ENCODE peak calls at places on chromosomes 1 and 21, in five cellular contexts. Q is thoracic aorta, V is T-helper 2 cell, G is germinal center, F is amygdala. R is an unnamed sample.

GRCh38 chr1:21329209-21329844 is 39.1 kb upstream of the ECE1 start:
- DNase-seq in Q (no peak), V (no peak), G (peak), F (no peak), R (no peak)

GRCh38 chr1:6802454-6802853 is 17.2 kb downstream of the CAMTA1 start:
- DNase-seq in Q (no peak), V (no peak), G (no peak), F (no peak), R (no peak)

GRCh38 chr1:55402676-55403464 is 187.7 kb upstream of the USP24 start:
- DNase-seq in Q (no peak), V (no peak), G (no peak), F (no peak), R (no peak)

GRCh38 chr1:186255286-186255685 is 119.8 kb downstream of the TPR start:
- DNase-seq in Q (no peak), V (no peak), G (no peak), F (no peak), R (peak)

GRCh38 chr1:214086945-214087344 is 99.2 kb downstream of the PROX1 start:
- DNase-seq in Q (no peak), V (no peak), G (no peak), F (no peak), R (no peak)

GRCh38 chr1:185652348-185652747 is 81.8 kb upstream of the HMCN1 start:
- DNase-seq in Q (no peak), V (no peak), G (no peak), F (no peak), R (peak)

GRCh38 chr1:6783221-6783620 is 2.0 kb upstream of the CAMTA1 start:
- DNase-seq in Q (no peak), V (no peak), G (no peak), F (no peak), R (no peak)

GRCh38 chr1:67893126-67893495 is 59.8 kb upstream of the GNG12 start:
- DNase-seq in Q (no peak), V (no peak), G (no peak), F (no peak), R (no peak)

GRCh38 chr1:7432102-7432895 is 338.8 kb upstream of the VAMP3 start:
- DNase-seq in Q (no peak), V (no peak), G (no peak), F (no peak), R (no peak)

GRCh38 chr1:32303997-32304622 is 12.2 kb downstream of the HDAC1 start:
- DNase-seq in Q (no peak), V (no peak), G (no peak), F (no peak), R (no peak)

GRCh38 chr1:39689635-39690034 is 1.6 kb downstream of the HPCAL4 start:
- DNase-seq in Q (no peak), V (no peak), G (no peak), F (no peak), R (peak)

GRCh38 chr1:246567258-246568235 is 1.3 kb downstream of the CNST start:
- DNase-seq in Q (no peak), V (no peak), G (no peak), F (no peak), R (peak)

GRCh38 chr1:2972879-2973575 is 48.2 kb upstream of the ACTRT2 start:
- DNase-seq in Q (no peak), V (no peak), G (no peak), F (no peak), R (no peak)

GRCh38 chr1:3078421-3078820 is 9.4 kb downstream of the PRDM16 start:
- DNase-seq in Q (no peak), V (no peak), G (no peak), F (peak), R (no peak)

GRCh38 chr1:96792220-96792619 is 70.6 kb downstream of the PTBP2 start:
- DNase-seq in Q (no peak), V (no peak), G (no peak), F (no peak), R (no peak)

GRCh38 chr1:5986018-5986417 is 6.2 kb downstream of the NPHP4 start:
- DNase-seq in Q (no peak), V (no peak), G (no peak), F (no peak), R (no peak)

GRCh38 chr1:240189386-240189989 is 97.8 kb downstream of the FMN2 start:
- DNase-seq in Q (no peak), V (no peak), G (peak), F (no peak), R (peak)

GRCh38 chr21:44571844-44572782 is 1.4 kb upstream of the KRTAP10-4 start:
- DNase-seq in Q (no peak), V (no peak), G (no peak), F (no peak), R (no peak)

GRCh38 chr1:43185021-43185420 is 12.9 kb downstream of the CFAP57 start:
- DNase-seq in Q (no peak), V (no peak), G (no peak), F (no peak), R (no peak)

GRCh38 chr1:172373864-172374263 is 46.6 kb upstream of the C1orf105 start:
- DNase-seq in Q (no peak), V (no peak), G (no peak), F (no peak), R (no peak)

GRCh38 chr1:94796269-94796668 is 23.9 kb upstream of the SLC44A3 start:
- DNase-seq in Q (no peak), V (no peak), G (no peak), F (no peak), R (no peak)

GRCh38 chr1:51734899-51735745 is 118.2 kb downstream of the OSBPL9 start:
- DNase-seq in Q (no peak), V (no peak), G (no peak), F (no peak), R (peak)

GRCh38 chr1:202251424-202252256 is 58.0 kb downstream of the LGR6 start:
- DNase-seq in Q (no peak), V (no peak), G (no peak), F (no peak), R (no peak)

GRCh38 chr1:3130268-3130667 is 61.3 kb downstream of the PRDM16 start:
- DNase-seq in Q (no peak), V (no peak), G (no peak), F (no peak), R (no peak)

GRCh38 chr1:103058393-103058792 is 49.9 kb downstream of the COL11A1 start:
- DNase-seq in Q (no peak), V (no peak), G (no peak), F (no peak), R (no peak)

GRCh38 chr1:107949467-107950253 is 15.3 kb downstream of the VAV3 start:
- DNase-seq in Q (no peak), V (no peak), G (no peak), F (no peak), R (no peak)

GRCh38 chr1:94709891-94710581 is 110.1 kb upstream of the SLC44A3 start:
- DNase-seq in Q (no peak), V (no peak), G (no peak), F (no peak), R (no peak)

GRCh38 chr1:21234779-21235178 is 55.5 kb downstream of the ECE1 start:
- DNase-seq in Q (no peak), V (no peak), G (no peak), F (no peak), R (no peak)

GRCh38 chr1:16420719-16421118 is 16.5 kb downstream of the SPATA21 start:
- DNase-seq in Q (no peak), V (no peak), G (peak), F (no peak), R (no peak)

GRCh38 chr21:39441502-39442475 is 3.8 kb downstream of the LCA5L start:
- DNase-seq in Q (no peak), V (peak), G (peak), F (no peak), R (peak)

GRCh38 chr1:159229896-159230295 is 25.2 kb downstream of the ACKR1 start:
- DNase-seq in Q (no peak), V (no peak), G (no peak), F (no peak), R (no peak)

GRCh38 chr21:42089093-42089631 is 18.0 kb downstream of the UMODL1 start:
- DNase-seq in Q (no peak), V (no peak), G (no peak), F (no peak), R (no peak)

GRCh38 chr1:227849251-227849650 is 33.8 kb downstream of the PRSS38 start:
- DNase-seq in Q (no peak), V (no peak), G (no peak), F (no peak), R (no peak)

GRCh38 chr1:1185101-1185765 is 11.6 kb downstream of the TTLL10 start:
- DNase-seq in Q (no peak), V (no peak), G (no peak), F (peak), R (no peak)

GRCh38 chr1:66022904-66023620 is 230.4 kb downstream of the PDE4B start:
- DNase-seq in Q (no peak), V (no peak), G (no peak), F (no peak), R (peak)

GRCh38 chr1:192809286-192810252 is 730 bp downstream of the RGS2 start:
- DNase-seq in Q (no peak), V (peak), G (peak), F (no peak), R (peak)

GRCh38 chr1:91026320-91026719 is 4.5 kb upstream of the ZNF644 start:
- DNase-seq in Q (no peak), V (no peak), G (no peak), F (no peak), R (no peak)